ENCODE peak calls at places on chromosome 22, in nine cellular contexts. M is IMR-90; T is psoas muscle; B is CD8-positive, alpha-beta memory T cell; I is upper lobe of right lung; P is GM23338; C is A549; Q is endothelial cell of umbilical vein; U is right cardiac atrium. E is an unnamed sample.

GRCh38 chr22:47914481-47915097 is 1152.1 kb downstream of the TBC1D22A start:
- DNase-seq in M (no peak), T (no peak), B (no peak), I (no peak), P (no peak), C (no peak), Q (no peak), U (no peak), E (no peak)

GRCh38 chr22:41576877-41577276 is 12.8 kb downstream of the PMM1 start:
- DNase-seq in M (peak), T (peak), B (peak), I (no peak), P (peak), C (peak), Q (peak), U (peak), E (peak)

GRCh38 chr22:20211997-20212753 is 55.9 kb downstream of the RTN4R start:
- DNase-seq in M (peak), T (peak), B (no peak), I (peak), P (no peak), C (no peak), Q (no peak), U (peak), E (no peak)

GRCh38 chr22:28711341-28711740 is 30.3 kb downstream of the CHEK2 start:
- DNase-seq in M (no peak), T (no peak), B (no peak), I (no peak), P (no peak), C (no peak), Q (peak), U (no peak), E (no peak)

GRCh38 chr22:39967996-39968968 is 8.1 kb downstream of the TMA7B start:
- DNase-seq in M (no peak), T (peak), B (no peak), I (no peak), P (peak), C (no peak), Q (no peak), U (peak), E (no peak)

GRCh38 chr22:42202669-42203068 is 67.8 kb downstream of the TCF20 start:
- DNase-seq in M (peak), T (no peak), B (peak), I (no peak), P (no peak), C (no peak), Q (no peak), U (no peak), E (no peak)

GRCh38 chr22:30325065-30325720 is 1.5 kb downstream of the TBC1D10A start:
- DNase-seq in M (peak), T (peak), B (no peak), I (no peak), P (peak), C (peak), Q (no peak), U (peak), E (peak)

GRCh38 chr22:42877158-42877557 is 20.1 kb upstream of the ARFGAP3 start:
- DNase-seq in M (no peak), T (no peak), B (no peak), I (no peak), P (no peak), C (no peak), Q (no peak), U (no peak), E (no peak)

DNA sequence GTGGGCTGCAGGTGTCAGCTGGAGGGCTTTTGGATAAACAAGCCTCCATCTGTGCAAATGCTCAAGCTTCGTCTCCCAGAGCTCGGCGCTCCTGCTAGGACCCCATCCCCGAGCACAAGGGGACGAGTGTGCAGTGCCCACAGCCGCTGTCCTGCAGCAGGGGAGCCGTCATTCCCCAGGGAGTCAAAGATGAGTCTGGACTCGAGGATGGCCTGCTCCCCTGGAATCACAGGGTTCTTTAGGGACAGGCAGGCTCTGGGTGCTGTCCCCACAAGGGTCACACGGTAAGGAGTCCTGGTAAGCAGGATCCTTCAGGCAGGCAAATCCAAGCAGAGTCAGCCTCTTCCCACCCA is 50.2 kb downstream of the APOL1 start:
- DNase-seq in M (no peak), T (no peak), B (no peak), I (no peak), P (no peak), C (no peak), Q (no peak), U (no peak), E (no peak)
- H3K27ac ChIP-seq in M (peak), T (no peak), B (no peak), I (no peak), P (no peak), C (no peak), Q (no peak), U (no peak), E (no peak)

DNA sequence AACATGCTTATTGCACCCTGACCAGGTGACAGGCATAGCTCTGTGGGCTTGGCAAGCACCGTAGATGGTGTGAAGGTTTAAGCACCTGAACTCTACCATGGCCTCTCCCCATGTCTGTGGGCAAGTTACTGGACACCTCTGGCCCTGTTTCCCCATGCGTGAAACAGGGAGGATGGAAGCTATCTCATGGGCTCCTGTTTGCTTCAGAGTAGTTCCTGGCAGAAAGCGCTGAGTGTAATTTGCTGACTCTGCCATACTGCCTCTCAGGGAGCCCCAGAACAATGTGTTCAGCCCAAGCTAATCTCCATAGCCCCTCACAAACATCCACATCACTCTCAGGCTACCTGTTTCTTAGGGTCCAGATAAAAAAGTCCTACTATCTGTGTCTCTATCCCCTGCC is 2.4 kb downstream of the CBX6 start:
- DNase-seq in M (no peak), T (no peak), B (no peak), I (no peak), P (no peak), C (no peak), Q (no peak), U (no peak), E (no peak)
- H3K4me3 ChIP-seq in M (no peak), T (no peak), B (no peak), I (no peak), P (no peak), C (no peak), Q (no peak), U (no peak), E (no peak)

GRCh38 chr22:50251472-50252054 is 498 bp upstream of the HDAC10 start:
- DNase-seq in M (no peak), T (no peak), B (no peak), I (no peak), P (peak), C (no peak), Q (no peak), U (no peak), E (no peak)
- H3K27ac ChIP-seq in M (no peak), T (peak), B (no peak), I (peak), P (no peak), C (peak), Q (no peak), U (no peak), E (peak)

GRCh38 chr22:44403166-44403565 is 90.4 kb upstream of the SHISAL1 start:
- DNase-seq in M (no peak), T (peak), B (no peak), I (peak), P (no peak), C (no peak), Q (no peak), U (no peak), E (no peak)
- H3K4me3 ChIP-seq in M (no peak), T (no peak), B (no peak), I (no peak), P (no peak), C (no peak), Q (no peak), U (no peak), E (no peak)

GRCh38 chr22:26718488-26718887 is 61.1 kb downstream of the MIAT start:
- DNase-seq in M (no peak), T (no peak), B (no peak), I (no peak), P (no peak), C (no peak), Q (no peak), U (no peak), E (no peak)
- H3K27ac ChIP-seq in M (no peak), T (no peak), B (no peak), I (no peak), P (no peak), C (peak), Q (no peak), U (no peak), E (no peak)

GRCh38 chr22:26565181-26565580 is 24.8 kb downstream of the TPST2 start:
- DNase-seq in M (no peak), T (peak), B (no peak), I (no peak), P (no peak), C (no peak), Q (no peak), U (no peak), E (no peak)

GRCh38 chr22:26565889-26566288 is 24.0 kb downstream of the TPST2 start:
- DNase-seq in M (no peak), T (peak), B (no peak), I (no peak), P (no peak), C (no peak), Q (no peak), U (no peak), E (no peak)

GRCh38 chr22:26568207-26568706 is 21.7 kb downstream of the TPST2 start:
- DNase-seq in M (peak), T (no peak), B (no peak), I (no peak), P (peak), C (no peak), Q (peak), U (no peak), E (no peak)

GRCh38 chr22:26567610-26568009 is 22.3 kb downstream of the TPST2 start:
- DNase-seq in M (no peak), T (no peak), B (no peak), I (no peak), P (no peak), C (no peak), Q (no peak), U (no peak), E (no peak)

DNA sequence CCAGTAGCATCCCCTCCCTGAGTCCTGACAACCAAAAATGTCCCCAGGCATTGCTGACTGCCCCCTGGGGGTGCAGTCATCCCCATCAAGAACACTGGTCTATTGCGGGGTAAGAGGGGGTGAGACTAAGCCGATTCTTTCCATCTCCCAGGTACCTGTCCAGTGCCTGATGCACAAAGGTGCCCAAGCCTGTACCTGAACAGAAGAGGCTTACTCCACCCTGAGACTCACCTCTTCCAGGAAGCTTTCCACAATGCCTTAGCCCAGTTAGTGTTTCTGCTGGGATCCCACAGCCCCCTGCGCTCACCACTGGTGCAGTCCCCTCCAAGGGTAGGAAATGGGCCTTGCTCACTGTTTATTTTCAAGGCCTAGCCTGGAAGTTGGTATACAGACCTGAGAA is 22.9 kb downstream of the TPST2 start:
- DNase-seq in M (no peak), T (no peak), B (no peak), I (no peak), P (peak), C (no peak), Q (no peak), U (no peak), E (no peak)
- H3K4me3 ChIP-seq in M (no peak), T (no peak), B (no peak), I (no peak), P (peak), C (no peak), Q (no peak), U (no peak), E (no peak)

DNA sequence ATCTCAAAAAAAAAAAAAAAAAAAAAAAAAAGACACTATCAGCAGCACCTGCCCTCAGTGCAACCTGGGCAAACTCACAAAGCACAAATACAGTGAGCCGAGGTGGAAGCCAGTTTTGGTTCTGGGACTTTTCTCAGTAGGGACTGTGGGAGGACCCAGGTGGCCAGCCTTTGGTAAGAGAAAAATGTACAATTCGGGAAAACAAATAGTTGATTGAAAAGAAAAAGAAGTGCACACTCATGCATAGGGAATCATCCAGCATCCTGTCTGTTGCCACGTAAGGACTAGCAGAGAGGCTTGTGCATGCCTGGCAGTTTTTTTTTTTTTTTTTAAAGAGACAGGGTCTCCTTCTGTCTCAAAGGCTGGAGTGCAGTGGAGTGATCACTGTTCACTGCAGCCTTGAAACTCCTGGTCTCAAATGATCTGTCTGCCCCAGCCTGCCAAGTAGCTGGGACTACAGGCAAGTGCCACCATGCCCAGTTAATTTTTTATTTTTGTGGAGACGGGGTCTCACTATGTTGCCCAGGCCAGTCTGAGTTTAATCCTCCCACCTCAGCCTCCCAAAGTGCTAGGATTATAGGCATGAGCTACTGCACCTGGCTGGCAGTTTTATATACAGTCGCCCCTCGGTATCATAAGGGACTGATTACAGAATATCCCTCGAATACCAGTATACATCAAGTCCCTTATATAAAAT is 36.7 kb downstream of the TPST2 start:
- DNase-seq in M (peak), T (no peak), B (no peak), I (no peak), P (no peak), C (peak), Q (peak), U (no peak), E (no peak)
- H3K27ac ChIP-seq in M (peak), T (peak), B (no peak), I (no peak), P (peak), C (peak), Q (peak), U (no peak), E (no peak)

GRCh38 chr22:49527611-49528419 is 299.9 kb downstream of the BRD1 start:
- DNase-seq in M (no peak), T (no peak), B (no peak), I (no peak), P (no peak), C (no peak), Q (no peak), U (no peak), E (no peak)

GRCh38 chr22:49525366-49525765 is 302.3 kb downstream of the BRD1 start:
- DNase-seq in M (no peak), T (no peak), B (no peak), I (no peak), P (no peak), C (no peak), Q (no peak), U (no peak), E (no peak)

GRCh38 chr22:49528420-49528720 is 299.3 kb downstream of the BRD1 start:
- DNase-seq in M (no peak), T (no peak), B (no peak), I (no peak), P (no peak), C (no peak), Q (no peak), U (no peak), E (no peak)

GRCh38 chr22:49524362-49524761 is 303.3 kb downstream of the BRD1 start:
- DNase-seq in M (no peak), T (no peak), B (no peak), I (no peak), P (no peak), C (no peak), Q (no peak), U (no peak), E (no peak)

GRCh38 chr22:49525776-49526535 is 301.7 kb downstream of the BRD1 start:
- DNase-seq in M (no peak), T (peak), B (no peak), I (no peak), P (no peak), C (no peak), Q (no peak), U (no peak), E (no peak)
- H3K4me3 ChIP-seq in M (no peak), T (no peak), B (no peak), I (no peak), P (no peak), C (no peak), Q (no peak), U (no peak), E (no peak)

GRCh38 chr22:46136539-46137217 is 13.6 kb upstream of the PPARA start:
- DNase-seq in M (no peak), T (peak), B (no peak), I (no peak), P (no peak), C (no peak), Q (no peak), U (no peak), E (no peak)
- H3K27ac ChIP-seq in M (no peak), T (no peak), B (no peak), I (no peak), P (no peak), C (no peak), Q (no peak), U (no peak), E (no peak)

E was measured in WERI-Rb-1.